ENCODE peak calls at places on chromosomes 6 and 20, in nine cellular contexts. One of them, this sample, is unnamed.
A peak's percentile ranks its signal among the peaks of the same experiment; 100 is the strongest.

GRCh38 chr6:43665376-43665775 is 20.5 kb downstream of the RSPH9 start:
- DNase-seq in ascending aorta: no peak
- DNase-seq in HL-60: no peak
- DNase-seq in esophagus squamous epithelium: no peak
- DNase-seq in astrocyte: peak; percentile 16
- DNase-seq in suprapubic skin: no peak
- DNase-seq in Peyer's patch: no peak
- DNase-seq in OCI-LY7: no peak
- DNase-seq in gastrocnemius medialis: no peak
- DNase-seq in this sample: no peak

GRCh38 chr6:101534821-101535220 is 141.3 kb downstream of the GRIK2 start:
- DNase-seq in esophagus squamous epithelium: no peak
- DNase-seq in gastrocnemius medialis: no peak
- DNase-seq in ascending aorta: no peak
- DNase-seq in Peyer's patch: no peak
- DNase-seq in astrocyte: no peak
- DNase-seq in OCI-LY7: no peak
- DNase-seq in suprapubic skin: no peak
- DNase-seq in HL-60: no peak
- DNase-seq in this sample: no peak

GRCh38 chr20:5270608-5271007 is 46.1 kb downstream of the PROKR2 start:
- DNase-seq in HL-60: no peak
- DNase-seq in astrocyte: no peak
- DNase-seq in Peyer's patch: no peak
- DNase-seq in esophagus squamous epithelium: no peak
- DNase-seq in suprapubic skin: no peak
- DNase-seq in OCI-LY7: no peak
- DNase-seq in ascending aorta: no peak
- DNase-seq in gastrocnemius medialis: no peak
- DNase-seq in this sample: no peak

GRCh38 chr6:2793491-2794151 is 28.4 kb downstream of the WRNIP1 start:
- DNase-seq in astrocyte: peak; percentile 32
- DNase-seq in HL-60: peak; percentile 98
- DNase-seq in Peyer's patch: peak; percentile 78
- DNase-seq in ascending aorta: no peak
- DNase-seq in gastrocnemius medialis: peak; percentile 50
- DNase-seq in esophagus squamous epithelium: no peak
- DNase-seq in OCI-LY7: no peak
- DNase-seq in suprapubic skin: no peak
- DNase-seq in this sample: no peak

GRCh38 chr6:145275019-145275418 is 460.3 kb downstream of the EPM2A start:
- DNase-seq in ascending aorta: no peak
- DNase-seq in HL-60: no peak
- DNase-seq in esophagus squamous epithelium: no peak
- DNase-seq in gastrocnemius medialis: no peak
- DNase-seq in OCI-LY7: no peak
- DNase-seq in suprapubic skin: no peak
- DNase-seq in astrocyte: no peak
- DNase-seq in Peyer's patch: no peak
- DNase-seq in this sample: no peak

GRCh38 chr20:22575087-22575721 is 9.2 kb downstream of the FOXA2 start:
- DNase-seq in esophagus squamous epithelium: no peak
- DNase-seq in ascending aorta: no peak
- DNase-seq in astrocyte: no peak
- DNase-seq in gastrocnemius medialis: no peak
- DNase-seq in HL-60: no peak
- DNase-seq in Peyer's patch: no peak
- DNase-seq in OCI-LY7: no peak
- DNase-seq in suprapubic skin: no peak
- DNase-seq in this sample: peak; percentile 62

GRCh38 chr6:112683106-112683505 is 336.0 kb downstream of the RFPL4B start:
- DNase-seq in astrocyte: no peak
- DNase-seq in gastrocnemius medialis: no peak
- DNase-seq in suprapubic skin: no peak
- DNase-seq in ascending aorta: no peak
- DNase-seq in OCI-LY7: no peak
- DNase-seq in HL-60: no peak
- DNase-seq in esophagus squamous epithelium: no peak
- DNase-seq in Peyer's patch: no peak
- DNase-seq in this sample: no peak

GRCh38 chr20:19711126-19711525 is 46.9 kb upstream of the RIN2 start:
- DNase-seq in suprapubic skin: no peak
- DNase-seq in gastrocnemius medialis: no peak
- DNase-seq in OCI-LY7: no peak
- DNase-seq in ascending aorta: peak; percentile 34
- DNase-seq in HL-60: no peak
- DNase-seq in astrocyte: no peak
- DNase-seq in Peyer's patch: no peak
- DNase-seq in esophagus squamous epithelium: no peak
- DNase-seq in this sample: peak; percentile 21

GRCh38 chr20:34045294-34045693 is 51.6 kb downstream of the RALY start:
- DNase-seq in suprapubic skin: no peak
- DNase-seq in HL-60: no peak
- DNase-seq in gastrocnemius medialis: peak; percentile 35
- DNase-seq in esophagus squamous epithelium: no peak
- DNase-seq in astrocyte: no peak
- DNase-seq in ascending aorta: no peak
- DNase-seq in Peyer's patch: peak; percentile 58
- DNase-seq in OCI-LY7: no peak
- DNase-seq in this sample: no peak

GRCh38 chr20:47585087-47585747 is 83.5 kb downstream of the NCOA3 start:
- DNase-seq in astrocyte: no peak
- DNase-seq in esophagus squamous epithelium: no peak
- DNase-seq in Peyer's patch: no peak
- DNase-seq in OCI-LY7: no peak
- DNase-seq in ascending aorta: no peak
- DNase-seq in gastrocnemius medialis: no peak
- DNase-seq in suprapubic skin: no peak
- DNase-seq in HL-60: no peak
- DNase-seq in this sample: no peak

GRCh38 chr6:82890240-82890639 is 175.4 kb downstream of the UBE3D start:
- DNase-seq in ascending aorta: no peak
- DNase-seq in suprapubic skin: no peak
- DNase-seq in OCI-LY7: no peak
- DNase-seq in gastrocnemius medialis: no peak
- DNase-seq in Peyer's patch: no peak
- DNase-seq in esophagus squamous epithelium: no peak
- DNase-seq in HL-60: no peak
- DNase-seq in astrocyte: no peak
- DNase-seq in this sample: no peak

GRCh38 chr6:107354470-107354869 is 104.9 kb downstream of the PDSS2 start:
- DNase-seq in esophagus squamous epithelium: no peak
- DNase-seq in suprapubic skin: no peak
- DNase-seq in HL-60: no peak
- DNase-seq in Peyer's patch: no peak
- DNase-seq in gastrocnemius medialis: no peak
- DNase-seq in ascending aorta: no peak
- DNase-seq in OCI-LY7: no peak
- DNase-seq in astrocyte: no peak
- DNase-seq in this sample: no peak

GRCh38 chr20:54643761-54644160 is 168.4 kb downstream of the DOK5 start:
- DNase-seq in astrocyte: peak; percentile 90
- DNase-seq in esophagus squamous epithelium: no peak
- DNase-seq in ascending aorta: no peak
- DNase-seq in HL-60: no peak
- DNase-seq in OCI-LY7: no peak
- DNase-seq in Peyer's patch: no peak
- DNase-seq in suprapubic skin: no peak
- DNase-seq in gastrocnemius medialis: no peak
- DNase-seq in this sample: no peak

GRCh38 chr20:35271904-35272303 is 6.0 kb downstream of the MMP24OS start:
- DNase-seq in esophagus squamous epithelium: no peak
- DNase-seq in gastrocnemius medialis: no peak
- DNase-seq in ascending aorta: no peak
- DNase-seq in suprapubic skin: no peak
- DNase-seq in HL-60: no peak
- DNase-seq in astrocyte: peak; percentile 58
- DNase-seq in OCI-LY7: no peak
- DNase-seq in Peyer's patch: no peak
- DNase-seq in this sample: no peak

GRCh38 chr20:35269055-35269781 is 8.7 kb downstream of the MMP24OS start:
- DNase-seq in ascending aorta: peak; percentile 79
- DNase-seq in HL-60: peak; percentile 56
- DNase-seq in Peyer's patch: peak; percentile 77
- DNase-seq in astrocyte: peak; percentile 29
- DNase-seq in suprapubic skin: peak; percentile 80
- DNase-seq in esophagus squamous epithelium: no peak
- DNase-seq in gastrocnemius medialis: no peak
- DNase-seq in OCI-LY7: peak; percentile 57
- DNase-seq in this sample: no peak

GRCh38 chr20:35271073-35271882 is 6.6 kb downstream of the MMP24OS start:
- DNase-seq in HL-60: no peak
- DNase-seq in gastrocnemius medialis: no peak
- DNase-seq in ascending aorta: no peak
- DNase-seq in esophagus squamous epithelium: no peak
- DNase-seq in suprapubic skin: peak; percentile 69
- DNase-seq in Peyer's patch: no peak
- DNase-seq in OCI-LY7: no peak
- DNase-seq in astrocyte: no peak
- DNase-seq in this sample: no peak

GRCh38 chr20:35267092-35267491 is 10.8 kb downstream of the MMP24OS start:
- DNase-seq in Peyer's patch: no peak
- DNase-seq in OCI-LY7: no peak
- DNase-seq in esophagus squamous epithelium: no peak
- DNase-seq in astrocyte: no peak
- DNase-seq in ascending aorta: no peak
- DNase-seq in gastrocnemius medialis: no peak
- DNase-seq in suprapubic skin: no peak
- DNase-seq in HL-60: no peak
- DNase-seq in this sample: no peak

DNA sequence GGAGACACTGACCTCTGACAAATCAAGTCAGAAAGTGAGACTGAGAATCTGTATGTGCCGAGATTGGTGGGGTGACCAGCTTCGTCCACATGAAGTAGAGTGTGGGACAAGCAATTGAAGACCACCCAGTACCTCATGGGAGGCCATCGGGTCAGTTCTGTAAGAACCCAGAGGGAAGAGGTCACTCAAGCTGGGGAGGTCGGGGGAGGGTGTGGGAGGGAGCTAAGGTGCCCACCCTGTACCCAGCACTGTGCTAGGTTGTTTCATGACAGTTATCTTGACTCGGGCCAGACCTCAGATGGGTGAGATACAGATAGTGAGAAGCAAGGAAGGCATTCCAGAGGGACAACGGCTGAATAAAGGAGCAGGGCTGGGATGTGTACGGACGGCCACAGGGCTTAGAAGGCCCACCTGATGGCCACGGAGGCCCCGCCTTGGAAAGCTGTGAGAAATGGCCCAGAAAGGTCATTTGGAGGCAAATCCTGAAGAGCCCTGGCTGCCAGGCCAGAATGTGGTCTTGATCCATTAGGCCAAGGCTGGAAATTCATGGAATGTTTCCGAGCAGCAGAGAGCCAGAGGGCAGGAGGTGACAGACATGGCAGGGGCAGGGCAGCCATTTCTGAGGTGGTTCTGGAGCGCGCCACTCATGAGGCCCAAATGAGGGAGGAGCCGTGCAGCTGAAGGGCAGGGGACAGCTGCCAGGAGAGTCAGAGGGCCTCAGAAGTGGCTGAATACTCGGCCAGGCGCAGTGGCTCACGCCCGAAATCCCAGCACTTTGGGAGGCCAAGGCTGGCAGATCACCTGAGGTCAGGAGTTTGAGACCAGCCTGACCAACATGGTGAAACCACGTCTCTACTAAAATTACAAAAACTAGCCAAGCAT is 7.7 kb downstream of the MMP24OS start:
- DNase-seq in gastrocnemius medialis: no peak
- DNase-seq in Peyer's patch: no peak
- DNase-seq in OCI-LY7: no peak
- DNase-seq in HL-60: no peak
- DNase-seq in ascending aorta: no peak
- DNase-seq in suprapubic skin: peak; percentile 59
- DNase-seq in astrocyte: no peak
- DNase-seq in esophagus squamous epithelium: no peak
- DNase-seq in this sample: no peak
- H3K27ac ChIP-seq in gastrocnemius medialis: no peak overlapping the region
- H3K27ac ChIP-seq in Peyer's patch: no peak overlapping the region
- H3K27ac ChIP-seq in OCI-LY7: no peak overlapping the region
- H3K27ac ChIP-seq in HL-60: no peak overlapping the region
- H3K27ac ChIP-seq in ascending aorta: no peak overlapping the region
- H3K27ac ChIP-seq in suprapubic skin: no peak overlapping the region
- H3K27ac ChIP-seq in astrocyte: no peak overlapping the region
- H3K27ac ChIP-seq in esophagus squamous epithelium: no peak overlapping the region
- H3K27ac ChIP-seq in this sample: no peak overlapping the region

DNA sequence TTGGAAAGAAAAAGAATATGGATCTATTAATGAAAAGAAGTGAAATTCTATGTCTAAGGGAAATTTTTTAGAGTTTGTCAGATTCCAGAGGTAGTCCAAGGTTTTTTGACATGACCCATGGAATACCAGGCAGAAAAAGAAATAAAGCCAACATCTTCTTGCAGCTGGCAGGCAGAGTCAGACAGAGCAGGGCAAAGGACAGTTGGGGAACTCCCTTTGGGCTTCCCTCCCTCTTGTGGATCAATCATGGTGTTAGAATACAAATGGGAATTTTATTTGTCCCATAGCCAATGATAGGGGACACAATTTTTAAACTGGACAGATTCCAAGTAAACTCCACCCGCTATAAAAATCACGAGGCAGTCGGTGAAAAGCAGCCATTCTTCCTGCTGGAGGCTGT is 92.1 kb upstream of the TAB2 start:
- DNase-seq in esophagus squamous epithelium: no peak
- DNase-seq in gastrocnemius medialis: no peak
- DNase-seq in OCI-LY7: no peak
- DNase-seq in Peyer's patch: no peak
- DNase-seq in suprapubic skin: no peak
- DNase-seq in HL-60: no peak
- DNase-seq in astrocyte: no peak
- DNase-seq in ascending aorta: no peak
- DNase-seq in this sample: no peak
- TF ChIP-seq CTCF in esophagus squamous epithelium: no peak
- TF ChIP-seq CTCF in gastrocnemius medialis: no peak
- TF ChIP-seq CTCF in OCI-LY7: no peak
- TF ChIP-seq CTCF in Peyer's patch: no peak
- TF ChIP-seq CTCF in suprapubic skin: no peak
- TF ChIP-seq CTCF in HL-60: no peak
- TF ChIP-seq CTCF in astrocyte: no peak
- TF ChIP-seq CTCF in ascending aorta: no peak
- TF ChIP-seq CTCF in this sample: no peak

DNA sequence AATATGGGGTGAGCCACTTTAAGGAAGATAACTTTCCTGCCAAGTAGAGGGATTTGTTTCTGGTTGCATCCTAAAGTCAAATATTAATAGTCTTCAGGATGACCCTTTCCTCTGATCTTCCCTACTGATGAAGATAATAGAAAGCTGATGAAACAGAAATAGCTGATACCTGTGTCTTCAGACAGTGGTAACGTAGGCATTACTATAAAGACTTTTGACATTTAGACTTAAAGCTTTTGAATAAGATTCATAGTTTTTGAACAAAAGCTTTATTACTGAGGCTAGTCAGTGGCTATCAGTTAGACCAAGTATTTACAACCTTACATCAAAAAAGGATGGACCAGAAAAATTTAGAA is 1.4 kb downstream of the NEDD9 start:
- DNase-seq in HL-60: no peak
- DNase-seq in suprapubic skin: no peak
- DNase-seq in Peyer's patch: no peak
- DNase-seq in gastrocnemius medialis: no peak
- DNase-seq in OCI-LY7: no peak
- DNase-seq in astrocyte: no peak
- DNase-seq in esophagus squamous epithelium: no peak
- DNase-seq in ascending aorta: no peak
- DNase-seq in this sample: no peak
- H3K4me3 ChIP-seq in HL-60: no peak overlapping the region
- H3K4me3 ChIP-seq in suprapubic skin: peak overlapping the region; percentile 62
- H3K4me3 ChIP-seq in Peyer's patch: peak overlapping the region; percentile 48
- H3K4me3 ChIP-seq in gastrocnemius medialis: peak overlapping the region; percentile 91
- H3K4me3 ChIP-seq in OCI-LY7: no peak overlapping the region
- H3K4me3 ChIP-seq in astrocyte: peak overlapping the region; percentile 98
- H3K4me3 ChIP-seq in esophagus squamous epithelium: peak overlapping the region; percentile 58
- H3K4me3 ChIP-seq in ascending aorta: peak overlapping the region; percentile 98
- H3K4me3 ChIP-seq in this sample: peak overlapping the region; percentile 89

GRCh38 chr20:52637201-52637600 is 335.0 kb upstream of the TSHZ2 start:
- DNase-seq in OCI-LY7: no peak
- DNase-seq in Peyer's patch: no peak
- DNase-seq in ascending aorta: no peak
- DNase-seq in astrocyte: no peak
- DNase-seq in esophagus squamous epithelium: no peak
- DNase-seq in suprapubic skin: no peak
- DNase-seq in gastrocnemius medialis: no peak
- DNase-seq in HL-60: no peak
- DNase-seq in this sample: no peak
- H3K27ac ChIP-seq in OCI-LY7: no peak overlapping the region
- H3K27ac ChIP-seq in Peyer's patch: no peak overlapping the region
- H3K27ac ChIP-seq in ascending aorta: no peak overlapping the region
- H3K27ac ChIP-seq in astrocyte: no peak overlapping the region
- H3K27ac ChIP-seq in esophagus squamous epithelium: no peak overlapping the region
- H3K27ac ChIP-seq in suprapubic skin: no peak overlapping the region
- H3K27ac ChIP-seq in gastrocnemius medialis: no peak overlapping the region
- H3K27ac ChIP-seq in HL-60: no peak overlapping the region
- H3K27ac ChIP-seq in this sample: no peak overlapping the region

This sample was measured in coronary artery.